ENCODE peak calls at places on chromosomes 3 and 15, in five cellular contexts. X, B, M, O and Z are unnamed samples.

GRCh38 chr3:156840826-156841689 is 14.9 kb downstream of the LEKR1 start:
- DNase-seq in X (no peak), B (no peak), M (peak; percentile 61), O (no peak), Z (no peak)

GRCh38 chr15:89361451-89362202 is 27.0 kb upstream of the POLG start:
- DNase-seq in X (peak; percentile 59), B (peak; percentile 52), M (peak; percentile 84), O (peak; percentile 55), Z (peak; percentile 97)

GRCh38 chr3:88031543-88032148 is 27.2 kb downstream of the CGGBP1 start:
- DNase-seq in X (no peak), B (peak; percentile 27), M (no peak), O (peak; percentile 46), Z (no peak)

GRCh38 chr3:143895805-143896204 is 47.5 kb upstream of the SLC9A9 start:
- DNase-seq in X (no peak), B (peak; percentile 2), M (no peak), O (no peak), Z (no peak)

GRCh38 chr15:50633653-50634052 is 52.9 kb downstream of the TRPM7 start:
- DNase-seq in X (no peak), B (peak; percentile 25), M (no peak), O (peak; percentile 5), Z (no peak)

GRCh38 chr3:106004137-106004600 is 135.4 kb upstream of the CBLB start:
- DNase-seq in X (no peak), B (peak; percentile 91), M (no peak), O (peak; percentile 91), Z (no peak)

GRCh38 chr15:57675481-57676181 is 30.9 kb upstream of the POLR2M start:
- DNase-seq in X (no peak), B (no peak), M (no peak), O (no peak), Z (no peak)

GRCh38 chr3:117751691-117752090 is 1042.1 kb downstream of the TUSC7 start:
- DNase-seq in X (no peak), B (no peak), M (no peak), O (no peak), Z (no peak)

GRCh38 chr3:3633761-3634160 is 165.5 kb upstream of the LRRN1 start:
- DNase-seq in X (no peak), B (no peak), M (no peak), O (peak; percentile 42), Z (no peak)

GRCh38 chr15:35308802-35309201 is 223.7 kb upstream of the NANOGP8 start:
- DNase-seq in X (no peak), B (peak; percentile 98), M (peak; percentile 56), O (peak; percentile 95), Z (no peak)

GRCh38 chr3:134008630-134009156 is 21.0 kb downstream of the SLCO2A1 start:
- DNase-seq in X (no peak), B (peak; percentile 84), M (no peak), O (peak; percentile 99), Z (no peak)

GRCh38 chr3:186097663-186098451 is 11.0 kb downstream of the ETV5 start:
- DNase-seq in X (peak; percentile 77), B (peak; percentile 78), M (peak; percentile 86), O (peak; percentile 91), Z (peak; percentile 79)

GRCh38 chr15:48352474-48353072 is 21.3 kb downstream of the DUT start:
- DNase-seq in X (peak; percentile 64), B (peak; percentile 69), M (peak; percentile 72), O (peak; percentile 66), Z (peak; percentile 48)

GRCh38 chr3:140762751-140763150 is 84.9 kb downstream of the TRIM42 start:
- DNase-seq in X (no peak), B (no peak), M (no peak), O (no peak), Z (no peak)

GRCh38 chr15:76327191-76328105 is 9.1 kb upstream of the ISL2 start:
- DNase-seq in X (no peak), B (peak; percentile 70), M (no peak), O (peak; percentile 63), Z (no peak)

GRCh38 chr15:83613716-83614115 is 40.2 kb upstream of the ADAMTSL3 start:
- DNase-seq in X (no peak), B (no peak), M (no peak), O (peak; percentile 53), Z (no peak)

DNA sequence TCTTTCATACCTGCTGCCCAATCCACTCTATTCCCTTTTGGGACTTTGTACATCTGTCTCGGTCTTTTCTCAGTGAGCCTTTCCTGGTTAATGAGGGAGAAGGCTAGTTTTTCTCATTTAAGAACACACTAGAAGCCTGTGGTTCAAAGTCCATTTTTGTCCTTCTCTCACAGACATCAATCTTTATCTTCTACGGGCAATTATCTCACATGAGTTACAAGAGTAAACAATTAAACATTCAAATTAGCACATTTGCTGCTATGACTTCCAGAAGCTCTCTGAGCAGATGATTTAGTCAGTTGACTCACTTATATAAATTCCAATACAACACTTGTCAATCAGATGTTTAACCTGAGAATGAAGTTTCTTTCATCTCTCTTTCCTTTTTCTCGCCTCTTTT is 49.3 kb upstream of the KBTBD8 start:
- DNase-seq in X (no peak), B (no peak), M (no peak), O (no peak), Z (no peak)
- H3K27me3 ChIP-seq in X (no peaks in the 10 kb centered on the region), B (peaks cover 3% of the 10 kb centered on the region), M (peaks cover 4% of the 10 kb centered on the region), O (peaks cover 6% of the 10 kb centered on the region), Z (no peaks in the 10 kb centered on the region)

GRCh38 chr3:112261742-112262141 is 32.3 kb downstream of the SLC9C1 start:
- DNase-seq in X (no peak), B (no peak), M (no peak), O (no peak), Z (no peak)
- H3K27me3 ChIP-seq in X (no peaks in the 10 kb centered on the region), B (no peaks in the 10 kb centered on the region), M (no peaks in the 10 kb centered on the region), O (no peaks in the 10 kb centered on the region), Z (no peaks in the 10 kb centered on the region)

DNA sequence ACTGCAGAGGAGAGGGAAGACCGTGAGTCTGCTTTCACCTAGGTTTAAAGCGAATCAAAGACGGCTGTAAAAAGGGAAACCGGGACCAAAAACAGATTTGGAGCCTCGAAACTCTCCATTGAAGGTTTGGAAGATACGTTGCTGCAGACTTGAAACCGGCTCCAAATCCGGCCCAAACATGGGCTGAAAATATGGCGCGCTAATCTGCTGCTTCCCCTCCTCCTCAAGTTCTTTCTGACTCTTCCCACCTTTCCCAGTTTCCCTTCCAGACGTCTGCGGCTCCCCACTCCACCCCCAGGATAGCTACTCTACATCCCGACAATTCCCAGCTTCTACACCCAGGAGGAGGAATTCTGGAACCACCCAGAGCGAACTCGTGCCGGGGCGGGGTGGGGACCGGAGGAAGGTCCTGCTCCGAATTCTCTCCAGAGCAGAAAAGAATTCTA is 8.7 kb downstream of the EOMES start:
- DNase-seq in X (no peak), B (no peak), M (peak; percentile 55), O (no peak), Z (peak; percentile 67)
- H3K27me3 ChIP-seq in X (peaks cover 7% of the 10 kb centered on the region), B (peaks cover 61% of the 10 kb centered on the region), M (no peaks in the 10 kb centered on the region), O (peaks cover 18% of the 10 kb centered on the region), Z (peaks cover 68% of the 10 kb centered on the region)

GRCh38 chr3:36813320-36813719 is 49.0 kb upstream of the DCLK3 start:
- DNase-seq in X (no peak), B (no peak), M (no peak), O (no peak), Z (no peak)
- H3K27me3 ChIP-seq in X (no peaks in the 10 kb centered on the region), B (peaks cover 19% of the 10 kb centered on the region), M (no peaks in the 10 kb centered on the region), O (peaks cover 3% of the 10 kb centered on the region), Z (no peaks in the 10 kb centered on the region)

DNA sequence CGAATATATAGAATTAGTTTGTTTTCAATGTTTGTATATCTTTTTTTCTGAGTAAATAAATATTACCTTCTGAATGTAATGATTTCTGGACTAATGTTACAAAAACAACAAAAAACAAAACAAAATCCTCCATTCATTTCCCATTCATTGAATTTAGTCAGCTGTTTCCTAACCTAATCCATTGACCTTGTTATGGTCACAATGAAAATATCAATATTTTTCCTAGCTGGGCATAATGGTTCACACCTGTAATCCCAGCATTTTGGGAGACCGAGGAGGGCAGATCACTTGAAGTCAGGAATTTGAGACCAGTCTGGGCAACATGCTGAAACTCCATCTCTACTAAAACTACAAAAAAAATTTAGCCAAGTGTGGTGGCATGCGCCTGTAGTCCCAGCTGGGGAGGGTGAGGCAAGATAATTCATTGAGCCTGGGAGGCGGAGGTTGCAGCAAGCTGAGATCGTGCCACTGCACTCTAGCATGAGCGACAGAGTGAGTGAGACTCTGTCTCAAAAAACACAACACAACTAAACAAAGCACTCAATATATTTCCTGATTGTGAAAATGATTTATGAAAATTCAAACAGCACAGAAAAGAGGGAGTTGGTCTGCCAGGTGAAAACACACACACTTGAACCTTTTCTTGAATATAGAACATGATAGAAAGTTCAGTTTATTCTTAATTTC is 23.0 kb upstream of the PLSCR4 start:
- DNase-seq in X (no peak), B (no peak), M (no peak), O (no peak), Z (no peak)
- H3K27me3 ChIP-seq in X (no peaks in the 10 kb centered on the region), B (no peaks in the 10 kb centered on the region), M (no peaks in the 10 kb centered on the region), O (no peaks in the 10 kb centered on the region), Z (no peaks in the 10 kb centered on the region)

DNA sequence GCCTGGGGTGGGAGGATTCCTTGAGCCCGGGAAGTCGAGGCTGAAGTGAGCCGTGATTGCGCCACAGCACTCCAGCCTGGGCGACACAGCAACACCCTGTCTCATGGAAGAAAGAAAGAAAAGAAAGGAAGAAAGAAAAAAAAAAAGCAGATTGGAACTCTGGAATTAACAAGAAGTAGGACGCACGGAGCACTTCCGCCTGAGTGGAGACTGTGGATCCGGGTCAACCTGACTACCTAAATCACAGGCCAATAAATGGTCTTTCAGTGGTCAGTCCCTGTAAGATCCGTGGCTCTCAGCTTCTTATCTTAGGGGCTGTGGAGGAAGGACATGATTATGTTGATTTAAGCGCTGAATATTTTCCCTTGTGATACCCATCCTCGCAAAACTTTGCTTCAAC is 2.4 kb upstream of the PPARG start:
- DNase-seq in X (no peak), B (no peak), M (no peak), O (no peak), Z (no peak)
- H3K27me3 ChIP-seq in X (no peaks in the 10 kb centered on the region), B (no peaks in the 10 kb centered on the region), M (no peaks in the 10 kb centered on the region), O (no peaks in the 10 kb centered on the region), Z (peaks cover 50% of the 10 kb centered on the region)

GRCh38 chr3:50552058-50552435 is 15.5 kb downstream of the C3orf18 start:
- DNase-seq in X (no peak), B (no peak), M (no peak), O (no peak), Z (no peak)

GRCh38 chr3:50549226-50549625 is 18.3 kb downstream of the C3orf18 start:
- DNase-seq in X (no peak), B (no peak), M (no peak), O (no peak), Z (no peak)

GRCh38 chr3:50552598-50552997 is 14.9 kb downstream of the C3orf18 start:
- DNase-seq in X (no peak), B (no peak), M (no peak), O (no peak), Z (no peak)

GRCh38 chr3:50550079-50550736 is 17.3 kb downstream of the C3orf18 start:
- DNase-seq in X (peak; percentile 72), B (peak; percentile 20), M (peak; percentile 84), O (no peak), Z (peak; percentile 94)

GRCh38 chr3:50551293-50552057 is 16.1 kb downstream of the C3orf18 start:
- DNase-seq in X (peak; percentile 39), B (no peak), M (no peak), O (no peak), Z (no peak)
- H3K27me3 ChIP-seq in X (no peaks in the 10 kb centered on the region), B (peaks cover 37% of the 10 kb centered on the region), M (no peaks in the 10 kb centered on the region), O (peaks cover 2% of the 10 kb centered on the region), Z (no peaks in the 10 kb centered on the region)

DNA sequence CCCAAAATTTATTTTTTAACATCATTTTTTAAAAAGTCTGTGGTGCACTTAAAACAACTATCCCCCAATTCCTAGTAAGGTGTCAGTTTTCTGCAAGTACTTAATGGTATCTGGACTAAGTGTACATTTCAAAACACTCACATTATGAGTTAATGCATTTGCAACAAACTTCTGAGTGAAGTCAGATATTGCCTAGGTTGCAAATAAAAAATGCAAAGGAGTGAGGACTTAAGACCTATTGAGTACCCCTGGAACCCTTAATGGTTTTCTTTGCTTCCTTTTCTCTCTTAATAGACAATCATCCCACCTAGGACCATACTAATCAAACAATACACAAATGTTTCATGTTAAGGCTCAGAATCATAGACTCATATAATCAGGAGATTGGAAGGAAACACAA is 1.8 kb upstream of the P2RY1 start:
- DNase-seq in X (no peak), B (no peak), M (no peak), O (no peak), Z (no peak)
- H3K27me3 ChIP-seq in X (no peaks in the 10 kb centered on the region), B (peaks cover 19% of the 10 kb centered on the region), M (no peaks in the 10 kb centered on the region), O (peaks cover 10% of the 10 kb centered on the region), Z (peaks cover 13% of the 10 kb centered on the region)